ENCODE peak calls at places on chromosome 13, in four cellular contexts. X is osteoblast, K is HAP-1, L is GM23338. T is an unnamed sample. For H3K4me1, the result is how much of the 10 kb centered on the place peaks cover.

GRCh38 chr13:48126944-48127814 is 32.3 kb upstream of the MED4 start:
- DNase-seq in X (peak), K (peak), L (peak), T (no peak)

GRCh38 chr13:94248454-94249233 is 230.8 kb downstream of the DCT start:
- DNase-seq in L (no peak), X (no peak), K (no peak), T (no peak)

GRCh38 chr13:106393776-106394175 is 141.7 kb downstream of the EFNB2 start:
- DNase-seq in K (no peak), X (no peak), L (no peak), T (no peak)

GRCh38 chr13:95317037-95317989 is 16.1 kb upstream of the ABCC4 start:
- DNase-seq in K (no peak), X (no peak), L (no peak), T (no peak)

GRCh38 chr13:74250738-74251190 is 116.6 kb upstream of the KLF12 start:
- DNase-seq in L (no peak), X (peak), K (peak), T (no peak)

GRCh38 chr13:32340917-32341316 is 25.6 kb downstream of the BRCA2 start:
- DNase-seq in K (no peak), L (no peak), X (no peak), T (no peak)

GRCh38 chr13:92727118-92727517 is 499.5 kb upstream of the GPC6 start:
- DNase-seq in L (no peak), K (no peak), X (no peak), T (no peak)

GRCh38 chr13:50843256-50844043 is at the start of gene DLEU7:
- DNase-seq in L (peak), X (peak), K (no peak), T (no peak)

GRCh38 chr13:20231839-20232555 is at the start of gene GJB6:
- DNase-seq in X (no peak), L (peak), K (peak), T (no peak)

GRCh38 chr13:93338906-93339305 is 112.3 kb downstream of the GPC6 start:
- DNase-seq in L (no peak), X (no peak), K (no peak), T (no peak)

GRCh38 chr13:101846701-101847100 is 394.2 kb downstream of the ITGBL1 start:
- DNase-seq in L (no peak), K (no peak), X (no peak), T (no peak)

GRCh38 chr13:36981156-36981743 is 17.9 kb downstream of the ALG5 start:
- DNase-seq in L (peak), K (no peak), X (no peak), T (no peak)

GRCh38 chr13:37085656-37086055 is 19.8 kb downstream of the CSNK1A1L start:
- DNase-seq in L (no peak), X (no peak), K (no peak), T (no peak)

GRCh38 chr13:34207872-34208271 is 389.9 kb downstream of the RFC3 start:
- DNase-seq in L (no peak), X (no peak), K (no peak), T (no peak)

GRCh38 chr13:65787087-65787486 is 1443.0 kb downstream of the PCDH9 start:
- DNase-seq in L (no peak), X (no peak), K (no peak), T (no peak)

GRCh38 chr13:47310376-47310775 is 413.5 kb upstream of the HTR2A start:
- DNase-seq in X (no peak), L (no peak), K (no peak), T (no peak)

GRCh38 chr13:57286511-57287098 is 119.6 kb downstream of the PRR20E start:
- DNase-seq in K (no peak), X (no peak), L (no peak), T (no peak)

GRCh38 chr13:110853235-110853721 is 61.6 kb downstream of the ANKRD10 start:
- DNase-seq in L (peak), X (no peak), K (no peak), T (no peak)

DNA sequence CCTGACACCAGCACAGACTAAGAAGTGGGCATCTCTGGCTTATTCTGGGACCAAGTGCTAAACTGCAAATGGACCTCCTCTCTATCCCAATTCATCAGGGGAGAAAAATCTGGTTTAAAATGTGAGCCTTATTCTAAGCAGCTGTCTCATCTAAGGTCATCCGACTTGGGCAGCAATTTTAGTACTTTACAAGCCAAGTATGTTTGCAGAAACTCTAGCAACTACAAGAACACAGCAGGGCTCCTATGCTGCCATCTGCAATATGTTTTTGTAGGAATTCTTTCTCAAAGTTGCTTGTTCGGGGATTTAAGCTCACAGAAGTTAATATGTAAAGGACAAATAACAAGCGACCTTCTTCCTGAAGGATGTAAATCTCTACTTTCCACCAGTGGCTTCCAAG is 113.1 kb downstream of the FOXO1 start:
- DNase-seq in L (no peak), K (no peak), X (no peak), T (no peak)
- H3K4me1 ChIP-seq in L (under half), K (under half), X (under half), T (under half)

DNA sequence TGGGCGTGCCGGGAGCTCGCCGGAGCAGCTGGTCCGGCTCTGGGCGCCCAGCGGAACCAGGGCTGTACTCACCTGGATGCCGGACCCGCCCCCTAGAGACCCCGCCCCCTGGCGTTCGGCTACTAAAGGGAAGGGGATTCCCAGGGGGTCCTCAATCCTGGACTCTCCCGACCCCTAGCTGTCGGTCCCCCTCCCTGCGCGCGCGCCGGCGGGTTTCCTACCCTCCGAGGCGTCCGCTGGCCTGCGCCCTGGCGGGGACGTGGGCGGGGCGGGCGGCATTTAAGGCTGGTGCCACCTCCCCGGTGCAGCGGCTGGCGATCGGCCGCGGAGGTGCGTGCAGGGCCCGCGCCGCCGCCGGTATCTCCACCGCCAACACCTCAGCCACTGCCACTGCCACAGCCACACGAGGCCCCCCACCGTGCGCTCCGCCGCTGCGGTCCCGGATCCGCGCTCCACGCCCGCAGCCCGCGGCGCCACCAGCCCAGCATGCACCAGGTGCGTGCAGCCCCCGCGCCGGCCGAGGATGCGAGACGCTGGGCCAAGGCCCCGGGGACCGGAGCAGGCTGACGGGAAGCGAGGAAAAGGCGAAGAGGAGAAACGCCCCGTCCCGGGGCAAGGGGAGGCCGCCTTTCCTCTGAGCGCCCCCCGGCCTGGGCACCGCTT is at the start of gene ATP12A:
- DNase-seq in L (peak), K (peak), X (no peak), T (no peak)
- H3K4me3 ChIP-seq in L (peak), K (peak), X (no peak), T (peak)

DNA sequence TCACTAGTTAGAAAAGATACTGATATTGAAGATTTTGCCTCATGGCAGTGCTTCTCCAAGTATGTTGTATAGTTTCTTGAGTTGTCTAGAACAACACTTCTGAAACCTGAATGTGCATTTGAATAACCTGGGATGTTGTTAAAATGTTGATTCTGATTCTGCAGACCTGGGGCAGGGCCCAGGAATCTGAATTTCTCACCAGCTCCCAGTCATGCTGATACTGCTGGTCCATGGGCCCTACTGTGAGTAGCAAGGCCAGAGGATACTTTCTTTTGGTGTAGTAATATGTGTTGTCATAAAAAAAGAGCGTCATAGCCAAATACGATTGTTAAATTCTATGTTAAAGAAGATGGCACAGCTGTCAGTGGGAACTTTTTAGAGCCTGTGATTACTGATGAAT is 41.6 kb upstream of the C1QTNF9 start:
- DNase-seq in K (no peak), L (no peak), X (no peak), T (no peak)
- H3K4me1 ChIP-seq in K (under half), L (under half), X (under half), T (under half)

DNA sequence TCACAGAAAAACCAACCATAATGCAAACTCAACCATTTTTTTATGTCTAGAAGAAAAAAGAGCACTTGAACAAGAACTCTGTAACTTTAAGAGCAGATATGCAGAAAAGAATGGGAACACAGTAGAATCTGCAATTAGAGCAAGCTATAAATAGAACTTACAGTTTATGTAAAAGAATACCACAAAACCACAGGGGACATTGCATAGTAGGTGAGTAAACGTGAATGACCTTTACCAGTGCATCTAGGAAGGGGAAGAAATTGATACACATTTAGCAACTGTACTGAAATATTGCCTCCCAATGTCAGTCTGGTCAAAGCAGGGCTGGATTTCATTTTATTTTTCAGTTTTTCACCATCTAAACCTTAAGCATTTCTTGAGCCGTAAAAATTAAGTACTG is 242.2 kb upstream of the EDNRB start:
- DNase-seq in L (no peak), X (no peak), K (no peak), T (no peak)
- H3K4me3 ChIP-seq in L (no peak), X (no peak), K (no peak), T (no peak)

GRCh38 chr13:31278874-31279273 is 79.1 kb downstream of the B3GLCT start:
- DNase-seq in K (no peak), X (no peak), L (no peak), T (no peak)
- H3K4me1 ChIP-seq in K (under half), X (under half), L (under half), T (under half)

GRCh38 chr13:90205081-90205480 is 1142.4 kb upstream of the MIR17HG start:
- DNase-seq in L (no peak), X (no peak), K (no peak), T (no peak)

GRCh38 chr13:90197722-90198121 is 1149.8 kb upstream of the MIR17HG start:
- DNase-seq in X (no peak), L (no peak), K (no peak), T (no peak)

GRCh38 chr13:90205911-90206310 is 1141.6 kb upstream of the MIR17HG start:
- DNase-seq in L (no peak), K (no peak), X (no peak), T (no peak)

GRCh38 chr13:90201676-90202425 is 1145.6 kb upstream of the MIR17HG start:
- DNase-seq in X (no peak), L (no peak), K (no peak), T (no peak)

GRCh38 chr13:90201198-90201597 is 1146.3 kb upstream of the MIR17HG start:
- DNase-seq in K (no peak), X (no peak), L (no peak), T (no peak)
- H3K4me3 ChIP-seq in K (no peak), X (no peak), L (no peak), T (no peak)

GRCh38 chr13:113762075-113762474 is 3.0 kb downstream of the TMEM255B start:
- DNase-seq in K (no peak), X (no peak), L (no peak), T (no peak)
- H3K4me1 ChIP-seq in K (under half), X (under half), L (under half), T (under half)

DNA sequence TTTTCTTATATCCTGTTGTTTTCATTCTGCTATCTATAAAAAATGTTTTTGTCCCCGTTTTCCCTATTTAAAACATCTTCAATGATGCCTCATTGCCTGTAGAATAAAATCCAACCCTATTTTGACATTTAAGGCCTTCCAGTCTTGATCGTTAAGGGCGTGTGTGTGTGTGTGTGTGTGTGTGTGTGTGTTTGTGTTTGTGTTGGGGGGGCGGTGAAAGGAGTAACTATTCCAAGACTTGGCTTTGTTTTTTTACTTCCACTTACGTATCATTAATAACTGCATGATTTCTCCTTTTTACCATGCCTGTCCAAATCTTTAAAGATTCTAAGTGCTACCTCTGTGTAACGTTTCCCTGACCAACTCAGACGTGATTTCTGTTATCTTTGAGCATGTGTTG is 784 bp downstream of the PIBF1 start:
- DNase-seq in L (no peak), K (peak), X (peak), T (no peak)
- H3K4me3 ChIP-seq in L (peak), K (peak), X (peak), T (peak)